ENCODE peak calls at places on chromosomes 13 and 19, in six cellular contexts. One of them, this sample, is unnamed.

GRCh38 chr19:17947815-17948473 is 15.1 kb downstream of the CCDC124 start:
- DNase-seq in B cell: peak; percentile 99
- DNase-seq in gastrocnemius medialis: peak; percentile 83
- DNase-seq in AG04450: peak; percentile 70
- DNase-seq in upper lobe of right lung: peak; percentile 95
- DNase-seq in nephron progenitor cell: peak; percentile 99
- DNase-seq in this sample: peak; percentile 96

GRCh38 chr13:66805657-66806056 is 424.5 kb downstream of the PCDH9 start:
- DNase-seq in B cell: no peak
- DNase-seq in gastrocnemius medialis: no peak
- DNase-seq in AG04450: no peak
- DNase-seq in upper lobe of right lung: no peak
- DNase-seq in nephron progenitor cell: no peak
- DNase-seq in this sample: no peak

GRCh38 chr13:23450340-23451046 is 17.0 kb upstream of the SACS start:
- DNase-seq in B cell: no peak
- DNase-seq in gastrocnemius medialis: peak; percentile 85
- DNase-seq in AG04450: no peak
- DNase-seq in upper lobe of right lung: no peak
- DNase-seq in nephron progenitor cell: no peak
- DNase-seq in this sample: no peak

GRCh38 chr19:2722541-2723344 is 1.6 kb upstream of the DIRAS1 start:
- DNase-seq in B cell: no peak
- DNase-seq in gastrocnemius medialis: peak; percentile 61
- DNase-seq in AG04450: no peak
- DNase-seq in upper lobe of right lung: peak; percentile 85
- DNase-seq in nephron progenitor cell: no peak
- DNase-seq in this sample: no peak

GRCh38 chr13:44843403-44843802 is 145.9 kb downstream of the NUFIP1 start:
- DNase-seq in B cell: no peak
- DNase-seq in gastrocnemius medialis: no peak
- DNase-seq in AG04450: no peak
- DNase-seq in upper lobe of right lung: no peak
- DNase-seq in nephron progenitor cell: no peak
- DNase-seq in this sample: no peak

GRCh38 chr13:28707629-28708427 is 10.9 kb downstream of the SLC46A3 start:
- DNase-seq in B cell: peak; percentile 35
- DNase-seq in gastrocnemius medialis: no peak
- DNase-seq in AG04450: peak; percentile 65
- DNase-seq in upper lobe of right lung: no peak
- DNase-seq in nephron progenitor cell: no peak
- DNase-seq in this sample: no peak

GRCh38 chr13:72229067-72229466 is 362.1 kb upstream of the DACH1 start:
- DNase-seq in B cell: no peak
- DNase-seq in gastrocnemius medialis: no peak
- DNase-seq in AG04450: no peak
- DNase-seq in upper lobe of right lung: no peak
- DNase-seq in nephron progenitor cell: no peak
- DNase-seq in this sample: no peak

GRCh38 chr19:38831142-38831605 is 420 bp downstream of the ECH1 start:
- DNase-seq in B cell: no peak
- DNase-seq in gastrocnemius medialis: peak; percentile 81
- DNase-seq in AG04450: peak; percentile 82
- DNase-seq in upper lobe of right lung: peak; percentile 92
- DNase-seq in nephron progenitor cell: peak; percentile 33
- DNase-seq in this sample: no peak

GRCh38 chr19:50836543-50837195 is 3.3 kb upstream of the KLK15 start:
- DNase-seq in B cell: peak; percentile 19
- DNase-seq in gastrocnemius medialis: no peak
- DNase-seq in AG04450: no peak
- DNase-seq in upper lobe of right lung: no peak
- DNase-seq in nephron progenitor cell: no peak
- DNase-seq in this sample: no peak

GRCh38 chr13:98992355-98992754 is 14.5 kb upstream of the DOCK9 start:
- DNase-seq in B cell: no peak
- DNase-seq in gastrocnemius medialis: no peak
- DNase-seq in AG04450: no peak
- DNase-seq in upper lobe of right lung: no peak
- DNase-seq in nephron progenitor cell: no peak
- DNase-seq in this sample: no peak

GRCh38 chr13:113118328-113119021 is 4.1 kb upstream of the F10 start:
- DNase-seq in B cell: no peak
- DNase-seq in gastrocnemius medialis: peak; percentile 7
- DNase-seq in AG04450: no peak
- DNase-seq in upper lobe of right lung: no peak
- DNase-seq in nephron progenitor cell: peak; percentile 1
- DNase-seq in this sample: no peak

GRCh38 chr13:56335775-56336174 is 804.9 kb upstream of the PRR20A start:
- DNase-seq in B cell: no peak
- DNase-seq in gastrocnemius medialis: no peak
- DNase-seq in AG04450: no peak
- DNase-seq in upper lobe of right lung: no peak
- DNase-seq in nephron progenitor cell: no peak
- DNase-seq in this sample: no peak

GRCh38 chr13:61410669-61411297 is 4.9 kb downstream of the PCDH20 start:
- DNase-seq in B cell: no peak
- DNase-seq in gastrocnemius medialis: no peak
- DNase-seq in AG04450: no peak
- DNase-seq in upper lobe of right lung: no peak
- DNase-seq in nephron progenitor cell: no peak
- DNase-seq in this sample: no peak

GRCh38 chr13:110907951-110908898 is 6.6 kb downstream of the ANKRD10 start:
- DNase-seq in B cell: no peak
- DNase-seq in gastrocnemius medialis: peak; percentile 62
- DNase-seq in AG04450: no peak
- DNase-seq in upper lobe of right lung: no peak
- DNase-seq in nephron progenitor cell: no peak
- DNase-seq in this sample: no peak

GRCh38 chr19:55441692-55442321 is 1.3 kb downstream of the SHISA7 start:
- DNase-seq in B cell: no peak
- DNase-seq in gastrocnemius medialis: no peak
- DNase-seq in AG04450: no peak
- DNase-seq in upper lobe of right lung: no peak
- DNase-seq in nephron progenitor cell: no peak
- DNase-seq in this sample: no peak

GRCh38 chr19:7862413-7862951 is 11.7 kb downstream of the PRR36 start:
- DNase-seq in B cell: peak; percentile 70
- DNase-seq in gastrocnemius medialis: no peak
- DNase-seq in AG04450: no peak
- DNase-seq in upper lobe of right lung: peak; percentile 88
- DNase-seq in nephron progenitor cell: peak; percentile 99
- DNase-seq in this sample: peak; percentile 56

GRCh38 chr19:34041922-34042521 is 130.3 kb upstream of the LSM14A start:
- DNase-seq in B cell: peak; percentile 59
- DNase-seq in gastrocnemius medialis: peak; percentile 14
- DNase-seq in AG04450: no peak
- DNase-seq in upper lobe of right lung: peak; percentile 89
- DNase-seq in nephron progenitor cell: peak; percentile 77
- DNase-seq in this sample: peak; percentile 62

GRCh38 chr13:85191996-85192395 is 607.2 kb downstream of the SLITRK6 start:
- DNase-seq in B cell: no peak
- DNase-seq in gastrocnemius medialis: no peak
- DNase-seq in AG04450: no peak
- DNase-seq in upper lobe of right lung: no peak
- DNase-seq in nephron progenitor cell: no peak
- DNase-seq in this sample: no peak

GRCh38 chr13:29754486-29754806 is 96.0 kb downstream of the UBL3 start:
- DNase-seq in B cell: peak; percentile 8
- DNase-seq in gastrocnemius medialis: no peak
- DNase-seq in AG04450: no peak
- DNase-seq in upper lobe of right lung: no peak
- DNase-seq in nephron progenitor cell: no peak
- DNase-seq in this sample: no peak

GRCh38 chr19:41701401-41702075 is 6.9 kb upstream of the CEACAM5 start:
- DNase-seq in B cell: no peak
- DNase-seq in gastrocnemius medialis: no peak
- DNase-seq in AG04450: no peak
- DNase-seq in upper lobe of right lung: peak; percentile 57
- DNase-seq in nephron progenitor cell: no peak
- DNase-seq in this sample: peak; percentile 13

GRCh38 chr13:93260591-93260990 is 34.0 kb downstream of the GPC6 start:
- DNase-seq in B cell: no peak
- DNase-seq in gastrocnemius medialis: no peak
- DNase-seq in AG04450: no peak
- DNase-seq in upper lobe of right lung: no peak
- DNase-seq in nephron progenitor cell: no peak
- DNase-seq in this sample: no peak

GRCh38 chr19:35226748-35227147 is 1.8 kb downstream of the FAM187B start:
- DNase-seq in B cell: no peak
- DNase-seq in gastrocnemius medialis: no peak
- DNase-seq in AG04450: no peak
- DNase-seq in upper lobe of right lung: peak; percentile 9
- DNase-seq in nephron progenitor cell: no peak
- DNase-seq in this sample: no peak

GRCh38 chr19:34556500-34556899 is 74.9 kb downstream of the WTIP start:
- DNase-seq in B cell: no peak
- DNase-seq in gastrocnemius medialis: no peak
- DNase-seq in AG04450: no peak
- DNase-seq in upper lobe of right lung: no peak
- DNase-seq in nephron progenitor cell: peak; percentile 25
- DNase-seq in this sample: no peak

DNA sequence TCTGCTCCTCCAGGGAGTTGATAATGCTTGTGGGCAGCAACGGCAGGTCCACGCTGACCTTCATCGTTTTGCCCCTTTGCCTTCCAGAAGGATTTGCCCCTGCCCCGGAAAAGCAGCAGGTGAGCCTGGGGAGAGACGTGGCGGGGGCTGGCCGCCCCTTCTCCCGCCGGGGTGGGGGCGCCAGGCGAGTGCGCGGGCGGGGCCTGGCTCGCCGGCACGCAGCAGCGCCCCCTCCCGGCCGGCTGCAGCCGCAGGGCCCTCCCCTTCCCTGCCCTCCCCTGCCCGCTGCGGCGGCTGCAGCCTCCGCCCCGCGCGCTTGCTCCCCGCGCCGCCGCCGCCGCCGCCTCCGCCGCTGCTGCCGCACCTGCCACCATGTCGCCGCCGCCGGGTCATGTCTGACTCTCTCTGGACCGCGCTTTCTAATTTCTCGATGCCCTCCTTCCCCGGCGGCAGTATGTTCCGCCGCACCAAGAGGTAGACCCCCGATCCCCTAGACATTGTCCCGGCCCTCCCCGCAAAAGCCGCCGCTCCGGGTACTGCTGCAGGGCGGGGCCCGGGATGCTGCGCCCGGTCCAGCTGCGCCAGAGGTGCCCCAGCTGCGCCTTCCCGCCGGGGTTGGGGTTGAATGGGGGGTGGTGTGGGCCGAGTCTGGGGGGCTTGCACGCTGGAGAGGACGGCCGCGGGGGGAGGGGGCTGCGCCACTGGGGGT is at the start of gene MAST1:
- DNase-seq in B cell: peak; percentile 77
- DNase-seq in gastrocnemius medialis: no peak
- DNase-seq in AG04450: no peak
- DNase-seq in upper lobe of right lung: peak; percentile 71
- DNase-seq in nephron progenitor cell: peak; percentile 81
- DNase-seq in this sample: peak; percentile 60
- TF ChIP-seq CTCF in B cell: peak; percentile 63
- TF ChIP-seq CTCF in gastrocnemius medialis: peak; percentile 12
- TF ChIP-seq CTCF in AG04450: no peak
- TF ChIP-seq CTCF in upper lobe of right lung: peak; percentile 28
- TF ChIP-seq CTCF in nephron progenitor cell: peak; percentile 33
- TF ChIP-seq CTCF in this sample: peak; percentile 47

GRCh38 chr13:32032780-32033179 is 1.2 kb downstream of the FRY start:
- DNase-seq in B cell: no peak
- DNase-seq in gastrocnemius medialis: no peak
- DNase-seq in AG04450: no peak
- DNase-seq in upper lobe of right lung: no peak
- DNase-seq in nephron progenitor cell: no peak
- DNase-seq in this sample: no peak

GRCh38 chr13:32031815-32032345 is 306 bp downstream of the FRY start:
- DNase-seq in B cell: peak; percentile 7
- DNase-seq in gastrocnemius medialis: no peak
- DNase-seq in AG04450: no peak
- DNase-seq in upper lobe of right lung: no peak
- DNase-seq in nephron progenitor cell: no peak
- DNase-seq in this sample: no peak

GRCh38 chr13:32033744-32034143 is 2.2 kb downstream of the FRY start:
- DNase-seq in B cell: no peak
- DNase-seq in gastrocnemius medialis: no peak
- DNase-seq in AG04450: no peak
- DNase-seq in upper lobe of right lung: no peak
- DNase-seq in nephron progenitor cell: no peak
- DNase-seq in this sample: no peak

GRCh38 chr13:32029684-32030083 is 1.9 kb upstream of the FRY start:
- DNase-seq in B cell: no peak
- DNase-seq in gastrocnemius medialis: no peak
- DNase-seq in AG04450: no peak
- DNase-seq in upper lobe of right lung: no peak
- DNase-seq in nephron progenitor cell: no peak
- DNase-seq in this sample: no peak

DNA sequence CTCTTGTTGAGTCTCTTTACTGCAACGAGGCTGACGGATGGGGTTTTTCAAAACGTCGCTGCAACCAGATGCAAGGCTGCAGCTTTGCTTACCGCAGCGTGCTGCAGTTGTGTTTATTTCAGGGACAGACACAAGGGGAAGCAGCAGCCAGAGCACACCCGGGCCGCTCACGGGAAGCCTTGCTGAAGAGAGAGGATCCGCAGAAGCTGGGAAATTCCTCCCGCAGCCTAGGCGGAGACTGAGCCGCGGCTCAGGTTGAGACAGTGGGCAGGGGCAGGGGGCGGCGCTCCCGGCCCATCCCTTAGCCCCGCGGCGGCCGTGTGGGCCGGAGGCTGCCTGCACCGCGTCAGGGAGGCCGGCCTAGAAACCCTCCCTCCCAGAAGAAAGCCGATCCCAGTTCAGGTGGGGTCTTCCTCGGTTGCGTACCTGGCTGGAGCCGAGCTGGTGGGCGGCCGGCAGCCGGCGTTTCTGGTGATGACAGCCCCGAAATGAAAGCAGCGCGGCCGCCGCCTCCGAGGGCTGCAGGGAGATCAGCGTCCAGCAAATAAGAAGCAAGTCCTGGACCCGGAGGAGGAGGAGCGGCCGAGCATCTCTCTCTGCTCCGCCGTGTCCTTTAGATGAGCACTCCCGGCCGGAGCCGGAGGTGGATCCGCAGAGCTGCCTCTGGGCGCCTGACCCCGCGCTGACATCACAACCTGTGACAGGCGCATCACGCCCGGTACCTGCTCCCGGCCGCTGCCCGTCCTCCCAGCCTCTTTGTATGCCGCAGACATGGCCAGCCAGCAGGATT is at the start of gene FRY:
- DNase-seq in B cell: peak; percentile 66
- DNase-seq in gastrocnemius medialis: peak; percentile 48
- DNase-seq in AG04450: no peak
- DNase-seq in upper lobe of right lung: peak; percentile 78
- DNase-seq in nephron progenitor cell: peak; percentile 75
- DNase-seq in this sample: peak; percentile 39
- TF ChIP-seq CTCF in B cell: no peak
- TF ChIP-seq CTCF in gastrocnemius medialis: no peak
- TF ChIP-seq CTCF in AG04450: peak; percentile 20
- TF ChIP-seq CTCF in upper lobe of right lung: no peak
- TF ChIP-seq CTCF in nephron progenitor cell: no peak
- TF ChIP-seq CTCF in this sample: no peak

GRCh38 chr19:15292140-15292539 is 40.2 kb downstream of the BRD4 start:
- DNase-seq in B cell: no peak
- DNase-seq in gastrocnemius medialis: no peak
- DNase-seq in AG04450: no peak
- DNase-seq in upper lobe of right lung: no peak
- DNase-seq in nephron progenitor cell: no peak
- DNase-seq in this sample: no peak
- TF ChIP-seq CTCF in B cell: no peak
- TF ChIP-seq CTCF in gastrocnemius medialis: no peak
- TF ChIP-seq CTCF in AG04450: no peak
- TF ChIP-seq CTCF in upper lobe of right lung: no peak
- TF ChIP-seq CTCF in nephron progenitor cell: no peak
- TF ChIP-seq CTCF in this sample: no peak

GRCh38 chr13:46603165-46603603 is 50.2 kb downstream of the LRCH1 start:
- DNase-seq in B cell: no peak
- DNase-seq in gastrocnemius medialis: no peak
- DNase-seq in AG04450: no peak
- DNase-seq in upper lobe of right lung: no peak
- DNase-seq in nephron progenitor cell: no peak
- DNase-seq in this sample: no peak
- TF ChIP-seq CTCF in B cell: no peak
- TF ChIP-seq CTCF in gastrocnemius medialis: no peak
- TF ChIP-seq CTCF in AG04450: peak; percentile 31
- TF ChIP-seq CTCF in upper lobe of right lung: peak; percentile 22
- TF ChIP-seq CTCF in nephron progenitor cell: peak; percentile 10
- TF ChIP-seq CTCF in this sample: no peak